ENCODE peak calls at places on chromosomes 16 and 17, in ten cellular contexts. One of them, this sample, is unnamed.

GRCh38 chr16:59878479-59878878 is 1144.4 kb upstream of the GOT2 start:
- DNase-seq in stomach: peak; percentile 61
- DNase-seq in breast epithelium: no peak
- DNase-seq in body of pancreas: peak; percentile 14
- DNase-seq in H1: no peak
- DNase-seq in ovary: no peak
- DNase-seq in endothelial cell of umbilical vein: peak; percentile 44
- DNase-seq in A549: peak; percentile 70
- DNase-seq in adrenal gland: no peak
- DNase-seq in esophagus squamous epithelium: no peak
- DNase-seq in this sample: no peak

GRCh38 chr16:14146445-14146844 is 75.3 kb downstream of the MRTFB start:
- DNase-seq in stomach: peak; percentile 30
- DNase-seq in breast epithelium: no peak
- DNase-seq in body of pancreas: peak; percentile 34
- DNase-seq in H1: no peak
- DNase-seq in ovary: no peak
- DNase-seq in endothelial cell of umbilical vein: no peak
- DNase-seq in A549: no peak
- DNase-seq in adrenal gland: no peak
- DNase-seq in esophagus squamous epithelium: no peak
- DNase-seq in this sample: no peak

GRCh38 chr17:81030726-81031570 is 4.0 kb upstream of the BAIAP2 start:
- DNase-seq in stomach: no peak
- DNase-seq in breast epithelium: no peak
- DNase-seq in body of pancreas: peak; percentile 68
- DNase-seq in H1: no peak
- DNase-seq in ovary: peak; percentile 42
- DNase-seq in endothelial cell of umbilical vein: peak; percentile 32
- DNase-seq in A549: no peak
- DNase-seq in adrenal gland: no peak
- DNase-seq in esophagus squamous epithelium: no peak
- DNase-seq in this sample: peak; percentile 57

GRCh38 chr17:4600563-4600962 is 16.2 kb downstream of the SMTNL2 start:
- DNase-seq in stomach: no peak
- DNase-seq in breast epithelium: no peak
- DNase-seq in body of pancreas: no peak
- DNase-seq in H1: no peak
- DNase-seq in ovary: peak; percentile 56
- DNase-seq in endothelial cell of umbilical vein: no peak
- DNase-seq in A549: no peak
- DNase-seq in adrenal gland: no peak
- DNase-seq in esophagus squamous epithelium: no peak
- DNase-seq in this sample: peak; percentile 90

GRCh38 chr17:78075545-78075944 is 53.0 kb downstream of the TMC6 start:
- DNase-seq in stomach: no peak
- DNase-seq in breast epithelium: no peak
- DNase-seq in body of pancreas: no peak
- DNase-seq in H1: no peak
- DNase-seq in ovary: no peak
- DNase-seq in endothelial cell of umbilical vein: no peak
- DNase-seq in A549: no peak
- DNase-seq in adrenal gland: no peak
- DNase-seq in esophagus squamous epithelium: no peak
- DNase-seq in this sample: no peak

GRCh38 chr16:28063047-28063521 is 430 bp downstream of the GSG1L start:
- DNase-seq in stomach: no peak
- DNase-seq in breast epithelium: no peak
- DNase-seq in body of pancreas: no peak
- DNase-seq in H1: no peak
- DNase-seq in ovary: no peak
- DNase-seq in endothelial cell of umbilical vein: no peak
- DNase-seq in A549: no peak
- DNase-seq in adrenal gland: no peak
- DNase-seq in esophagus squamous epithelium: no peak
- DNase-seq in this sample: no peak

GRCh38 chr17:48997827-48998556 is 807 bp downstream of the IGF2BP1 start:
- DNase-seq in stomach: no peak
- DNase-seq in breast epithelium: no peak
- DNase-seq in body of pancreas: no peak
- DNase-seq in H1: no peak
- DNase-seq in ovary: no peak
- DNase-seq in endothelial cell of umbilical vein: peak; percentile 35
- DNase-seq in A549: no peak
- DNase-seq in adrenal gland: no peak
- DNase-seq in esophagus squamous epithelium: no peak
- DNase-seq in this sample: no peak

GRCh38 chr17:16988749-16989229 is 16.9 kb upstream of the TNFRSF13B start:
- DNase-seq in stomach: no peak
- DNase-seq in breast epithelium: no peak
- DNase-seq in body of pancreas: no peak
- DNase-seq in H1: no peak
- DNase-seq in ovary: no peak
- DNase-seq in endothelial cell of umbilical vein: no peak
- DNase-seq in A549: no peak
- DNase-seq in adrenal gland: no peak
- DNase-seq in esophagus squamous epithelium: no peak
- DNase-seq in this sample: no peak

GRCh38 chr17:39080416-39081179 is 70.8 kb downstream of the PLXDC1 start:
- DNase-seq in stomach: no peak
- DNase-seq in breast epithelium: no peak
- DNase-seq in body of pancreas: peak; percentile 24
- DNase-seq in H1: no peak
- DNase-seq in ovary: no peak
- DNase-seq in endothelial cell of umbilical vein: no peak
- DNase-seq in A549: no peak
- DNase-seq in adrenal gland: peak; percentile 49
- DNase-seq in esophagus squamous epithelium: no peak
- DNase-seq in this sample: no peak

DNA sequence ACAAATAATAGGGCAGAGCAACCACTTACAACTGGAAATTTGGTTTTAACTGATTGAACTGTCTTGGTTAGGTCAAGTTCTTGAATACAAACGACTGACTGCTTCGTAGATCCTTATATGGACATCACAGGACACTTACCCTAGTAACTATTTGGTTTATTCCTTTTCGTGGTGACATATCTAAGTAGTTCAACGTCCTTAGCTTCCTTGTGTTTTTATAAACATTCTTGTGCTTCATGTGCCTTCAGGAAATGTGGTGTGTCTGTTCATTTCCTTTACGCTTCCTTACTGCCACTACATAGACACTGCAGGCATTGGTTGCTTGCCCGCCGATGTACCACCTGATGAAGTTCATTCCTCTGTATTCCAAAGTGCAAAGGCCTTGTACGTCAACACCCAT is 59.3 kb downstream of the USP10 start:
- DNase-seq in stomach: no peak
- DNase-seq in breast epithelium: no peak
- DNase-seq in body of pancreas: no peak
- DNase-seq in H1: no peak
- DNase-seq in ovary: no peak
- DNase-seq in endothelial cell of umbilical vein: no peak
- DNase-seq in A549: no peak
- DNase-seq in adrenal gland: no peak
- DNase-seq in esophagus squamous epithelium: no peak
- DNase-seq in this sample: no peak
- H3K27ac ChIP-seq in stomach: peak overlapping the region; percentile 20
- H3K27ac ChIP-seq in breast epithelium: no peak overlapping the region
- H3K27ac ChIP-seq in body of pancreas: no peak overlapping the region
- H3K27ac ChIP-seq in H1: no peak overlapping the region
- H3K27ac ChIP-seq in ovary: no peak overlapping the region
- H3K27ac ChIP-seq in endothelial cell of umbilical vein: peak overlapping the region; percentile 22
- H3K27ac ChIP-seq in A549: no peak overlapping the region
- H3K27ac ChIP-seq in adrenal gland: no peak overlapping the region
- H3K27ac ChIP-seq in esophagus squamous epithelium: no peak overlapping the region
- H3K27ac ChIP-seq in this sample: no peak overlapping the region

GRCh38 chr17:30472238-30472890 is 4.8 kb upstream of the GOSR1 start:
- DNase-seq in stomach: no peak
- DNase-seq in breast epithelium: no peak
- DNase-seq in body of pancreas: no peak
- DNase-seq in H1: no peak
- DNase-seq in ovary: no peak
- DNase-seq in endothelial cell of umbilical vein: no peak
- DNase-seq in A549: no peak
- DNase-seq in adrenal gland: no peak
- DNase-seq in esophagus squamous epithelium: no peak
- DNase-seq in this sample: no peak

GRCh38 chr17:30476726-30477082 is 504 bp upstream of the GOSR1 start:
- DNase-seq in stomach: no peak
- DNase-seq in breast epithelium: no peak
- DNase-seq in body of pancreas: peak; percentile 9
- DNase-seq in H1: no peak
- DNase-seq in ovary: no peak
- DNase-seq in endothelial cell of umbilical vein: no peak
- DNase-seq in A549: no peak
- DNase-seq in adrenal gland: no peak
- DNase-seq in esophagus squamous epithelium: no peak
- DNase-seq in this sample: no peak

GRCh38 chr17:30477758-30478115 is 529 bp downstream of the GOSR1 start:
- DNase-seq in stomach: no peak
- DNase-seq in breast epithelium: no peak
- DNase-seq in body of pancreas: no peak
- DNase-seq in H1: no peak
- DNase-seq in ovary: no peak
- DNase-seq in endothelial cell of umbilical vein: no peak
- DNase-seq in A549: peak; percentile 41
- DNase-seq in adrenal gland: peak; percentile 27
- DNase-seq in esophagus squamous epithelium: no peak
- DNase-seq in this sample: peak; percentile 22

GRCh38 chr17:30475206-30475605 is 2.0 kb upstream of the GOSR1 start:
- DNase-seq in stomach: no peak
- DNase-seq in breast epithelium: no peak
- DNase-seq in body of pancreas: no peak
- DNase-seq in H1: no peak
- DNase-seq in ovary: no peak
- DNase-seq in endothelial cell of umbilical vein: no peak
- DNase-seq in A549: no peak
- DNase-seq in adrenal gland: no peak
- DNase-seq in esophagus squamous epithelium: no peak
- DNase-seq in this sample: no peak

DNA sequence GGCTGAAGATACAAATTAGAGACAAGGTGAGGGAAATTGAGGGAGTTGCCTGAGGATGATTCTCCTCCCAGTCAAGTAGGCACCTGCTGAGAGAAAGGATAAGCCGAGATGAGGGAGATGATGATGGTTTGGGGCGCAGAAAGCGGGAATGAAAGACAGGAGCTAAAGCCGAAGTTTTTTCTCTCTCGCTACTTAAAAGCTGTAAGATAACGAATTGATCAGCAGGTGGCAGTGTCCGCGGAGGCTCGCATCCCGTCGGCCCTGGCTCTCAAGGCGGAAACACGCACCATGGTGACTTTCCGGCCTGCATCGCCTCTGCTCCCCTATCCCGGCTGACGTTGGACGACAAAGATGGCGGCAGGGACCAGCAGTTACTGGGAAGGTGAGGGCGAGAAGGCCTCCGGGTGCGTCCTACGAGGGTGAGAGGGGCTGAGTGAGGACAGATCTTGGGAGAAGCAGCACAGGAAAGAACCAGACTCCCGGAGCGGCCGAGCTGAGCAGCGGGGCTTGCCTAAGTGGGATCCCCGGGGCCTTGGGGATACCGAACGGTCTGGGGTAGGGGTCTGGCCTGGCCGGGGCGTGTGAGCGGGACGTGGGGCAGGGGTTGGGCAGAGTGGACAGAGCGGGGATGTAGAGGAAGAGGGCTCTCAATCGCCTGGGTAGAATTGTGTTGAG is at the start of gene GOSR1:
- DNase-seq in stomach: peak; percentile 96
- DNase-seq in breast epithelium: peak; percentile 89
- DNase-seq in body of pancreas: peak; percentile 96
- DNase-seq in H1: peak; percentile 86
- DNase-seq in ovary: peak; percentile 92
- DNase-seq in endothelial cell of umbilical vein: peak; percentile 97
- DNase-seq in A549: peak; percentile 96
- DNase-seq in adrenal gland: peak; percentile 97
- DNase-seq in esophagus squamous epithelium: peak; percentile 48
- DNase-seq in this sample: peak; percentile 94
- TF ChIP-seq POLR2A in stomach: peak; percentile 24
- TF ChIP-seq POLR2A in breast epithelium: no peak
- TF ChIP-seq POLR2A in body of pancreas: peak; percentile 89
- TF ChIP-seq POLR2A in H1: peak; percentile 91
- TF ChIP-seq POLR2A in ovary: no peak
- TF ChIP-seq POLR2A in endothelial cell of umbilical vein: peak; percentile 88
- TF ChIP-seq POLR2A in A549: peak; percentile 94
- TF ChIP-seq POLR2A in adrenal gland: peak; percentile 35
- TF ChIP-seq POLR2A in esophagus squamous epithelium: no peak
- TF ChIP-seq POLR2A in this sample: peak; percentile 40

DNA sequence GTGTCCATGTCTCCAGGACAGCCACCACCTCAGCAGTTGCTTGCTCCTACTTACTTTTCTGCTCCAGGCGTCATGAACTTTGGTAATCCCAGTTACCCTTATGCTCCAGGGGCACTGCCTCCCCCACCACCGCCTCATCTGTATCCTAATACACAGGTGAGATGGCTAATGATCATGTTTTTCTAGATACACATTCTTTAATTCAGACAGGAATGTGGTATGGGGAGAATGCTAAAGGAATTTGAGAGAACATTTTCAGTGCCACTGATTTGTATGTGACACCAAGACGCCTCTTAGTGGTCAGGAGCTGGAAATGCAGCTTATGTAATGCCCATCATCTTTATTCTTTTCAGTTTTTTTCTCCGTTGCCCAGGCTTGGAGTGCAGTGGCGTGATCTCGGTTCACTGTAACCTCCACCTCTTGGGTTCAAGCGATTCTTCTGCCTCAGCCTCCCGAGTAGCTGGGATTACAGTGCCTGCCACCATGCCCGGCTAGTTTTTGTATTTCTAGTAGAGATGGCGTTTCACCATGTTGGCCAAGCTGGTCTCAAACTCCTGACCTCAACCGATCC is 8.9 kb upstream of the RAPGEFL1 start:
- DNase-seq in stomach: peak; percentile 49
- DNase-seq in breast epithelium: peak; percentile 49
- DNase-seq in body of pancreas: peak; percentile 69
- DNase-seq in H1: no peak
- DNase-seq in ovary: no peak
- DNase-seq in endothelial cell of umbilical vein: peak; percentile 65
- DNase-seq in A549: peak; percentile 77
- DNase-seq in adrenal gland: peak; percentile 72
- DNase-seq in esophagus squamous epithelium: no peak
- DNase-seq in this sample: no peak
- H3K27ac ChIP-seq in stomach: peak overlapping the region; percentile 32
- H3K27ac ChIP-seq in breast epithelium: peak overlapping the region; percentile 69
- H3K27ac ChIP-seq in body of pancreas: no peak overlapping the region
- H3K27ac ChIP-seq in H1: peak overlapping the region; percentile 62
- H3K27ac ChIP-seq in ovary: peak overlapping the region; percentile 22
- H3K27ac ChIP-seq in endothelial cell of umbilical vein: peak overlapping the region; percentile 4
- H3K27ac ChIP-seq in A549: peak overlapping the region; percentile 18
- H3K27ac ChIP-seq in adrenal gland: no peak overlapping the region
- H3K27ac ChIP-seq in esophagus squamous epithelium: peak overlapping the region; percentile 21
- H3K27ac ChIP-seq in this sample: peak overlapping the region; percentile 18

DNA sequence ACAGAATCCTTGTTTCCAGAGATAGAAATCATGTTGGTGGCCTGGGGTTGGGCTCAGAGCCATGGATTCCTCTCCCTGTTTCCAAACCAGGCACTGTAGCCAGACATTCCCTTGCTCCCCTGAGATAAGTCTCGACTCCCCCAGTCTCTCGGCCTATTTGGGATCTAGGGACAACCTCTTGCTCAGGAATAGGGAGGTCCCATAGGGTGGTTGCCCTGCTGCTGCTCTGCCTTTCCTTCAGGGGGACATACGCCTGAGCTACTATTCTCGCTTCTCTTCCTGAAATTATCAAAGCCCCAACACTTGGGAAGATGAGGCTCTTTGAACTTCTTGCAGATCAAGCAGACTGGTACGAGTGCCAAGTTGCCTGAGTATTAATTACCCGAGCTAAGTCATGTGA is 58.0 kb downstream of the TBX4 start:
- DNase-seq in stomach: no peak
- DNase-seq in breast epithelium: no peak
- DNase-seq in body of pancreas: no peak
- DNase-seq in H1: no peak
- DNase-seq in ovary: no peak
- DNase-seq in endothelial cell of umbilical vein: no peak
- DNase-seq in A549: no peak
- DNase-seq in adrenal gland: no peak
- DNase-seq in esophagus squamous epithelium: no peak
- DNase-seq in this sample: no peak
- TF ChIP-seq POLR2A in stomach: no peak
- TF ChIP-seq POLR2A in breast epithelium: no peak
- TF ChIP-seq POLR2A in body of pancreas: no peak
- TF ChIP-seq POLR2A in H1: no peak
- TF ChIP-seq POLR2A in ovary: no peak
- TF ChIP-seq POLR2A in endothelial cell of umbilical vein: no peak
- TF ChIP-seq POLR2A in A549: no peak
- TF ChIP-seq POLR2A in adrenal gland: no peak
- TF ChIP-seq POLR2A in esophagus squamous epithelium: no peak
- TF ChIP-seq POLR2A in this sample: no peak